ENCODE peak calls at places on chromosomes 3 and 15, in four cellular contexts. L is activated naive CD4-positive, alpha-beta T cell; E is esophagus muscularis mucosa; V is left lung. B is an unnamed sample.

GRCh38 chr15:96817900-96818299 is 487.4 kb downstream of the NR2F2 start:
- DNase-seq in L (no peak), E (no peak), V (no peak), B (no peak)

GRCh38 chr3:193812791-193813505 is 219.9 kb downstream of the OPA1 start:
- DNase-seq in L (no peak), E (no peak), V (no peak), B (no peak)

GRCh38 chr3:183116051-183116614 is 16.8 kb upstream of the MCCC1 start:
- DNase-seq in L (no peak), E (no peak), V (peak; percentile 50), B (no peak)

GRCh38 chr15:78796510-78796909 is 14.8 kb downstream of the ADAMTS7 start:
- DNase-seq in L (no peak), E (no peak), V (no peak), B (no peak)

GRCh38 chr3:113623324-113623723 is 73.1 kb downstream of the USF3 start:
- DNase-seq in L (no peak), E (no peak), V (no peak), B (no peak)

GRCh38 chr15:89725064-89725463 is 26.0 kb downstream of the MESP1 start:
- DNase-seq in L (no peak), E (no peak), V (no peak), B (no peak)

GRCh38 chr3:179046497-179047353 is 24.9 kb downstream of the ZMAT3 start:
- DNase-seq in L (no peak), E (no peak), V (no peak), B (no peak)

GRCh38 chr15:99504071-99504822 is 61.5 kb upstream of the MEF2A start:
- DNase-seq in L (no peak), E (peak; percentile 87), V (no peak), B (no peak)

GRCh38 chr3:39166134-39166710 is 12.8 kb upstream of the CSRNP1 start:
- DNase-seq in L (no peak), E (no peak), V (no peak), B (no peak)

GRCh38 chr15:40340740-40341400 is at the start of gene CCDC9B:
- DNase-seq in L (no peak), E (peak; percentile 96), V (peak; percentile 93), B (peak; percentile 77)

GRCh38 chr3:42831321-42831713 is 22.1 kb downstream of the ACKR2 start:
- DNase-seq in L (peak; percentile 11), E (no peak), V (peak; percentile 58), B (peak; percentile 76)

GRCh38 chr15:50330921-50331320 is 24.1 kb downstream of the GABPB1 start:
- DNase-seq in L (no peak), E (no peak), V (no peak), B (no peak)

GRCh38 chr3:101677436-101678286 is 729 bp upstream of the ZBTB11 start:
- DNase-seq in L (no peak), E (no peak), V (no peak), B (no peak)

B was measured in CD14-positive monocyte.